ENCODE peak calls at places on chromosomes 2 and 18, in seven cellular contexts. Q is cardiac muscle cell; L is activated T-helper 9 cell treated with anti-CD3 and anti-CD28 coated beads, Interleukin-2, amount 50 U/mL, for 16 hours; N is BE2C; T is aorta; X is activated effector memory CD4-positive, alpha-beta T cell treated with Interleukin-2 at 50 U/mL for 16 hours; W is heart right ventricle. A is an unnamed sample.

GRCh38 chr2:239917957-239918481 is 107.1 kb downstream of the NDUFA10 start:
- DNase-seq in Q (no peak), L (no peak), N (no peak), T (no peak), X (no peak), W (no peak), A (no peak)

GRCh38 chr2:42304059-42304713 is 56.8 kb downstream of the COX7A2L start:
- DNase-seq in Q (no peak), L (no peak), N (no peak), T (no peak), X (no peak), W (no peak), A (no peak)

GRCh38 chr2:43005211-43005974 is 213.0 kb upstream of the HAAO start:
- DNase-seq in Q (no peak), L (no peak), N (no peak), T (no peak), X (no peak), W (no peak), A (no peak)

GRCh38 chr2:36246320-36246990 is 109.1 kb upstream of the CRIM1 start:
- DNase-seq in Q (no peak), L (no peak), N (no peak), T (no peak), X (no peak), W (no peak), A (no peak)

GRCh38 chr2:224160917-224161316 is 121.8 kb upstream of the SERPINE2 start:
- DNase-seq in Q (peak), L (no peak), N (no peak), T (peak), X (no peak), W (peak), A (no peak)

GRCh38 chr2:3870222-3870621 is 166.8 kb downstream of the DCDC2C start:
- DNase-seq in Q (no peak), L (no peak), N (no peak), T (no peak), X (no peak), W (no peak), A (no peak)

GRCh38 chr18:456361-456821 is 44.1 kb downstream of the COLEC12 start:
- DNase-seq in Q (peak), L (no peak), N (peak), T (peak), X (no peak), W (peak), A (no peak)

GRCh38 chr18:13540783-13541182 is 185.6 kb downstream of the FAM210A start:
- DNase-seq in Q (no peak), L (no peak), N (no peak), T (no peak), X (no peak), W (no peak), A (no peak)

GRCh38 chr2:109527846-109528705 is 85.7 kb downstream of the SEPTIN10 start:
- DNase-seq in Q (no peak), L (no peak), N (no peak), T (no peak), X (no peak), W (no peak), A (no peak)

GRCh38 chr2:235003096-235003775 is 51.4 kb downstream of the SH3BP4 start:
- DNase-seq in Q (no peak), L (no peak), N (no peak), T (no peak), X (no peak), W (no peak), A (no peak)

GRCh38 chr2:162734866-162735265 is 103.7 kb downstream of the KCNH7 start:
- DNase-seq in Q (no peak), L (no peak), N (no peak), T (no peak), X (no peak), W (no peak), A (no peak)

GRCh38 chr2:88950010-88950409 is 258.5 kb downstream of the RPIA start:
- DNase-seq in Q (peak), L (no peak), N (no peak), T (no peak), X (no peak), W (no peak), A (no peak)

GRCh38 chr18:42564761-42565160 is 550.7 kb downstream of the RIT2 start:
- DNase-seq in Q (no peak), L (no peak), N (no peak), T (no peak), X (no peak), W (no peak), A (no peak)

GRCh38 chr18:13103366-13103765 is 112.2 kb downstream of the CEP192 start:
- DNase-seq in Q (no peak), L (no peak), N (no peak), T (no peak), X (no peak), W (no peak), A (no peak)

GRCh38 chr2:158928965-158929364 is 39.5 kb upstream of the TANC1 start:
- DNase-seq in Q (no peak), L (no peak), N (no peak), T (no peak), X (no peak), W (no peak), A (no peak)

GRCh38 chr2:201130524-201131186 is 14.7 kb downstream of the CFLAR start:
- DNase-seq in Q (peak), L (no peak), N (no peak), T (no peak), X (peak), W (no peak), A (no peak)

A was measured in nephron progenitor cell.